ENCODE peak calls at places on chromosomes 7 and 10, in six cellular contexts. F is GM12878, X is HepG2, H is SK-N-SH, J is H1, S is K562. C is an unnamed sample.

GRCh38 chr10:43305881-43306280 is 39.0 kb upstream of the RASGEF1A start:
- DNase-seq in F (no peak), X (no peak), H (no peak), J (no peak), S (no peak), C (no peak)

GRCh38 chr7:8365499-8366110 is 67.8 kb upstream of the NXPH1 start:
- DNase-seq in F (no peak), X (peak; percentile 37), H (no peak), J (no peak), S (peak; percentile 18), C (no peak)

GRCh38 chr7:110573862-110574528 is 516.9 kb upstream of the LRRN3 start:
- DNase-seq in F (no peak), X (peak; percentile 10), H (no peak), J (no peak), S (no peak), C (no peak)

GRCh38 chr7:128352138-128352537 is 8.4 kb upstream of the RBM28 start:
- DNase-seq in F (no peak), X (peak; percentile 11), H (peak; percentile 63), J (peak; percentile 90), S (no peak), C (no peak)

GRCh38 chr7:20193242-20193777 is 23.9 kb downstream of the MACC1 start:
- DNase-seq in F (no peak), X (no peak), H (no peak), J (no peak), S (no peak), C (no peak)

GRCh38 chr7:44852590-44852989 is 4.7 kb upstream of the H2AZ2 start:
- DNase-seq in F (no peak), X (no peak), H (no peak), J (no peak), S (no peak), C (no peak)

GRCh38 chr7:158101821-158102450 is 485.7 kb downstream of the PTPRN2 start:
- DNase-seq in F (no peak), X (no peak), H (no peak), J (peak; percentile 20), S (no peak), C (no peak)

GRCh38 chr7:95725170-95725569 is 47.2 kb upstream of the DYNC1I1 start:
- DNase-seq in F (no peak), X (no peak), H (no peak), J (no peak), S (no peak), C (no peak)

GRCh38 chr7:69422473-69423102 is 175.7 kb upstream of the AUTS2 start:
- DNase-seq in F (no peak), X (no peak), H (no peak), J (no peak), S (no peak), C (no peak)

GRCh38 chr10:24435374-24435773 is 226.4 kb downstream of the KIAA1217 start:
- DNase-seq in F (no peak), X (no peak), H (no peak), J (no peak), S (no peak), C (no peak)

GRCh38 chr7:137755846-137756685 is 90.7 kb downstream of the DGKI start:
- DNase-seq in F (no peak), X (no peak), H (no peak), J (no peak), S (no peak), C (no peak)

GRCh38 chr7:150964593-150965111 is 13.5 kb downstream of the KCNH2 start:
- DNase-seq in F (no peak), X (no peak), H (peak; percentile 93), J (no peak), S (peak; percentile 89), C (no peak)

GRCh38 chr7:150967332-150967731 is 10.8 kb downstream of the KCNH2 start:
- DNase-seq in F (no peak), X (no peak), H (no peak), J (no peak), S (no peak), C (no peak)

GRCh38 chr7:150965273-150965830 is 12.8 kb downstream of the KCNH2 start:
- DNase-seq in F (no peak), X (no peak), H (no peak), J (no peak), S (no peak), C (no peak)

GRCh38 chr7:150968056-150968455 is 10.1 kb downstream of the KCNH2 start:
- DNase-seq in F (no peak), X (no peak), H (no peak), J (no peak), S (no peak), C (no peak)

GRCh38 chr7:150966002-150966401 is 12.1 kb downstream of the KCNH2 start:
- DNase-seq in F (no peak), X (peak; percentile 30), H (peak; percentile 78), J (no peak), S (peak; percentile 80), C (no peak)
- TF ChIP-seq CTCF in F (no peak), X (peak; percentile 60), H (peak; percentile 37), J (no peak), S (peak; percentile 93), C (no peak)

DNA sequence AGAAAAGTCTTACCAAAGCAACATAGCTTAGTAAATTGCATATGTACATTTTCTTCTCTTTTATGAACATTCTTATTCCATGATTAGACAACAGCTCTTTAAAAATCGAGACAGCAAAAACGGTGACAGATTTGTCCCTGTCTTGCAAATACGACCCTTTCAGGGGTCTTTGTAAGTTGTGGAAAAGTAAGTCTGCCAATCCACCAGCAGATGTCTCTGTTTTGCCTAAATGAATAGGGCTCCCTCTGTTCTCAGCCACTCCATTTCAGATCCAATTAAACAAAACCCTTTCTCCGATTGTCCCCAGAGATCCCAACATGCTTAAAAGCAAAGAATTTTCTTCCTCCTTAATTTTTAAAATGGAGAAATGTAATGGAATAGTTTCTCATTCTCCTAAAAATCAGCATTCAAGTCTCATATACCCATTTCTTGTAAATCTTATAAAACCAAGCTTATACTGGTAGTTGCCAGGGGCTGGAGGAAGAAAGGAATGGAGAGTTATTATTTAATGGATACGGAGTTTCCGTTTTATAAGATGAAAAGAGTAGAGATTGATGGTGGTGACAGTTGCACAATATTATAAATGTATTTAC is 61.0 kb upstream of the NFE2L3 start:
- DNase-seq in F (peak; percentile 30), X (peak; percentile 54), H (peak; percentile 80), J (no peak), S (peak; percentile 48), C (no peak)
- TF ChIP-seq GABPA in F (no peak), X (no peak), H (no peak), J (no peak), S (no peak), C (no peak)

GRCh38 chr10:101227765-101228681 is 1.2 kb downstream of the LBX1 start:
- DNase-seq in F (no peak), X (no peak), H (peak; percentile 76), J (no peak), S (no peak), C (no peak)

GRCh38 chr10:101231092-101231491 is 1.8 kb upstream of the LBX1 start:
- DNase-seq in F (no peak), X (no peak), H (no peak), J (no peak), S (no peak), C (no peak)

GRCh38 chr10:101228682-101229274 is 485 bp downstream of the LBX1 start:
- DNase-seq in F (no peak), X (no peak), H (peak; percentile 63), J (no peak), S (no peak), C (no peak)

GRCh38 chr10:101230185-101230917 is 1.1 kb upstream of the LBX1 start:
- DNase-seq in F (no peak), X (no peak), H (peak; percentile 88), J (no peak), S (no peak), C (no peak)

GRCh38 chr10:101229275-101230184 is at the start of gene LBX1:
- DNase-seq in F (no peak), X (no peak), H (peak; percentile 64), J (no peak), S (no peak), C (no peak)
- H3K4me3 ChIP-seq in F (no peak within 1 kb of the TSS), X (peak within 1 kb of the TSS; percentile 52), H (peak within 1 kb of the TSS; percentile 9), J (no peak within 1 kb of the TSS), S (no peak within 1 kb of the TSS), C (no peak within 1 kb of the TSS)

GRCh38 chr7:123367508-123368122 is 166.8 kb downstream of the IQUB start:
- DNase-seq in F (peak; percentile 15), X (peak; percentile 10), H (peak; percentile 66), J (no peak), S (peak; percentile 53), C (peak; percentile 28)
- TF ChIP-seq CTCF in F (peak; percentile 74), X (peak; percentile 66), H (peak; percentile 91), J (peak; percentile 57), S (peak; percentile 77), C (peak; percentile 42)

DNA sequence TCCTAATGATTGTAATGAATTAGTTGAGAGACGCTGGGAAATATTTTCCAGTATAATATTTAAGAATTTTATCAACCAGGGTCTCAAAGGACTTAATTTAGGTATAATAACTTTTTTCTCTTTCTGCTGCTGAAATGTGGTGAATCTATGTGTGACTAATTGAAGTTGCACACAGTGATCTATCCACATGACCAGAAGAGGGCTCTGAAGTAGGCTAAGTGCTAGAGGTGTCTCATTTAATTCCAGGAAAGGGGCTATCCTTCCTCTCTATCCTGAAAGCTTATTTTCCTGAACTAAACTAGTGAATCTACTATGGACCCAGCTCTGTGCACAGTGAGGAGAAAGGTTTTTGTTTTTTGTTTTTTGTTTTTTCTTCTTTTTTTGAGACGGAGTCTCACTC is 294.4 kb upstream of the MYO3A start:
- DNase-seq in F (no peak), X (no peak), H (no peak), J (no peak), S (peak; percentile 19), C (no peak)
- TF ChIP-seq GABPA in F (no peak), X (no peak), H (no peak), J (no peak), S (no peak), C (no peak)

C was measured in HL-60.